ENCODE peak calls at places on chromosomes 4 and X, in eight cellular contexts. T is ascending aorta, P is OCI-LY7, H is GM23338, O is aorta, C is endodermal cell, Y is right cardiac atrium, G is dorsolateral prefrontal cortex. I is an unnamed sample.

GRCh38 chrX:20432746-20433374 is 166.2 kb upstream of the RPS6KA3 start:
- DNase-seq in G (no peak), P (no peak), H (no peak), O (no peak), C (no peak), Y (no peak), T (no peak), I (no peak)

GRCh38 chrX:10450229-10450958 is 170.0 kb downstream of the MID1 start:
- DNase-seq in T (no peak), C (no peak), P (no peak), Y (no peak), H (no peak), G (no peak), O (no peak), I (no peak)

GRCh38 chrX:2464677-2465166 is 36.1 kb downstream of the DHRSX start:
- DNase-seq in T (no peak), P (no peak), Y (no peak), O (no peak), G (no peak), H (peak), C (peak), I (no peak)

GRCh38 chrX:74370482-74370881 is 50.8 kb upstream of the SLC16A2 start:
- DNase-seq in Y (no peak), G (no peak), H (no peak), P (no peak), T (no peak), O (no peak), C (no peak), I (no peak)

GRCh38 chr4:15077969-15078368 is 75.7 kb downstream of the CPEB2 start:
- DNase-seq in T (no peak), G (no peak), P (no peak), C (no peak), O (no peak), Y (no peak), H (no peak), I (no peak)

GRCh38 chr4:138758876-138759275 is 256.7 kb upstream of the NOCT start:
- DNase-seq in C (no peak), H (no peak), O (no peak), T (no peak), G (no peak), Y (no peak), P (no peak), I (no peak)

GRCh38 chr4:76589402-76589801 is 154.4 kb downstream of the SHROOM3 start:
- DNase-seq in G (no peak), Y (no peak), O (no peak), H (peak), P (no peak), C (peak), T (no peak), I (no peak)

GRCh38 chr4:155047755-155048154 is 160.7 kb upstream of the NPY2R start:
- DNase-seq in T (no peak), C (no peak), Y (no peak), G (no peak), H (no peak), P (no peak), O (no peak), I (no peak)

GRCh38 chrX:39966186-39966585 is 131.6 kb downstream of the BCOR start:
- DNase-seq in H (no peak), P (no peak), C (no peak), Y (no peak), G (no peak), T (no peak), O (no peak), I (no peak)

GRCh38 chr4:40918330-40918729 is 168.6 kb downstream of the NSUN7 start:
- DNase-seq in O (peak), G (no peak), C (no peak), H (no peak), T (peak), P (no peak), Y (peak), I (peak)

GRCh38 chr4:144578681-144579080 is 67.3 kb upstream of the HHIP start:
- DNase-seq in O (no peak), T (no peak), G (no peak), P (no peak), C (no peak), H (no peak), Y (no peak), I (no peak)
- H3K27ac ChIP-seq in O (no peak), T (no peak), G (no peak), P (no peak), C (no peak), H (no peak), Y (no peak), I (no peak)

DNA sequence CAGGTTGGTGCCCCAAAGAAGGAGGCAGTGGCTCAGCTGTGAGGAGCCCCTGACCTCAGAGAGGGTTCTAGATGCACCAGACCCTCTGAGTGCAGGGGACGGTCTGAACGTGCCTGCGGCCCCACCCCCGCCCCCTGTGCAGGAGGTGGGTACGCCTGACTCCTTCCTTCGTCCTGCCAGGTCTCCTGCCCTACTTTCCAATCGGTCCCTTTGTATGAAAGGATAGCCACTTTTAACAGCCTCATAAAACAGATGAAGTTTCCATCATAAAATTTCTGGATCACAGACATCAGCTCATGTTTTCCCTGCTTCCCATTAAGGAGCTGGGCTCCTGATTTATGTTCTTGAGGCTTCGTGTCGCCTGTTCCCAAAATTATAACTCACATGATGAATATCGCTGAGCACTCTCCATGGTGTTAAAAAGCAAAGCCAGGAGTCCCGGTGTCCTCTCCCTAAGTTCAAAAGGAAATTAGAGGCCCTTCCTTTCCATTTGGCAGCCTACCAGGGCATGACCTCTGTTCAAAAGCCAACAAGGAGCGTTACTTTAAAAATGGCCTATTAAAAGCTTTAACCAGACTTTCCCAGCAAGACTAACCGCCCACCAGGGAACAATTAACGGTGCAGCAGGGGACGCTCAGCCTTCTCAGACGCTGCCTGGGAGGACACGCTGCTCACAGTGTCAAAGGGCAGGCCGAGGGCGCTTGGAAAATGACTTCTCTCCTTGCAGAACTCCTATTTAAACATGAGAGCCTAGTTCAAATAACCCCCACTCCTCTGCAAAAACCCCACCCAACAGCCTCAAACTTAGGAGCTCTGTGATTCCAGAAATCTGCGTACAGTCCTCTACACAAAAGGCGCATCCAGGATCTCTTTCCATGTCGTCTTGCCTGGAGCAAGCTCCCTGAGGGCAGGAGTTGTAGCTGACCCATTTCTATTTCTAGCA is 181.9 kb downstream of the AFAP1 start:
- DNase-seq in H (no peak), C (no peak), P (no peak), T (no peak), O (no peak), Y (peak), G (no peak), I (no peak)
- H3K4me3 ChIP-seq in H (no peak), C (no peak), P (no peak), T (no peak), O (no peak), Y (no peak), G (no peak), I (no peak)

GRCh38 chr4:25379591-25379990 is 2.5 kb downstream of the ANAPC4 start:
- DNase-seq in T (no peak), P (no peak), O (no peak), H (no peak), C (no peak), Y (no peak), G (no peak), I (no peak)

GRCh38 chr4:25376754-25377571 is at the start of gene ANAPC4:
- DNase-seq in T (peak), C (peak), O (peak), Y (peak), H (peak), G (peak), P (peak), I (peak)

GRCh38 chr4:25377572-25377882 is 464 bp downstream of the ANAPC4 start:
- DNase-seq in Y (no peak), G (no peak), P (no peak), H (no peak), T (no peak), C (no peak), O (no peak), I (no peak)

DNA sequence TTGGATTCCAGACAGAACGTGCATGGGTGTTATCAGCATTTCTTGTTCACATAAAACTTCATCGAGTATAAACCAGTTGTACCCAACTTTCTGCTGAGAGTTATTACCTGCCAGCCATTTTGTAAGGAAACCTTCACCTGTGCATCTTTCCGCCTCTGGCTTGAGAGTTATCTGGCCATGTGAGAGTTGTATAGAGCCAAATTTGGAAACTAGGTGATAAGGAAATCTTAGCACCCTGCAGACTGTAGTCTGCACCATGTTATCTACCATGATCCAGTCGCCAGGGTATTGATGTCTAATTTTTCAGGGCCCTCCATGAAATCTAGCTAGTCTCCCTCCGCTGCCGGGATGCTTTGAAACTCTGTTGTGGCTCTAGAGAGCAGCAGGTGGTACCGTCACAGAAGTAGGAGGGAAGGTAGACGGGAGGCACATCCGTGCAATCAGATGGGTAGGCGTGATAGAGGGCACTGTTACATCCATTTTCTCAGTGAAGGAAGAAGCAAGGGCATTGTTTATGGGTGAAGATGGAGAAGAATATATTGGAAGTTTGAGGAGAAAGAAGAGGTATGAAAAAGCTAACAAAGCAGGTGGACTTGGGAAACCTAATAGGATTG is 1.2 kb downstream of the ANAPC4 start:
- DNase-seq in G (no peak), T (no peak), O (no peak), Y (no peak), C (no peak), H (peak), P (peak), I (no peak)
- H3K27ac ChIP-seq in G (no peak), T (peak), O (peak), Y (no peak), C (no peak), H (no peak), P (no peak), I (peak)

DNA sequence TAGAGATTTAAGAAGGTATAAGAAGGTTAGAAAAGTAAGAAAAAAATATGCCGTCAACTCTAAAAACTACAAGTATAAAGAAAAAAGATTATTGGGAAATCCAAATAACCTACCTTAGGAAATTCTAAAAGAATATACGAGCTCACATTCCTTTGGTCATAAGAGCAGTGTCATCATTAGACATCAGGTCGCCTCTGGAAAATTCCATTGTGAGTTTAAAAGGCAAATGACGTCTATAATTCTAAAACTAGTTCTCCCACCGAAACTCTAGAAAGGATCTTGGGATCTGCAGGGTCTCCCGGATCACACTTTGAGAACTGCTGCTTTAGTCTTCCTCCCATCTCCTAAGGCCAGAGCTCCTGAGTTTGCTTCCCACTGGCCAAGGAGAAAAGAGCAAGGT is 518 bp upstream of the SAT1 start:
- DNase-seq in P (no peak), Y (no peak), H (no peak), O (no peak), G (no peak), C (no peak), T (no peak), I (no peak)
- H3K4me3 ChIP-seq in P (peak), Y (peak), H (peak), O (no peak), G (peak), C (peak), T (peak), I (peak)

DNA sequence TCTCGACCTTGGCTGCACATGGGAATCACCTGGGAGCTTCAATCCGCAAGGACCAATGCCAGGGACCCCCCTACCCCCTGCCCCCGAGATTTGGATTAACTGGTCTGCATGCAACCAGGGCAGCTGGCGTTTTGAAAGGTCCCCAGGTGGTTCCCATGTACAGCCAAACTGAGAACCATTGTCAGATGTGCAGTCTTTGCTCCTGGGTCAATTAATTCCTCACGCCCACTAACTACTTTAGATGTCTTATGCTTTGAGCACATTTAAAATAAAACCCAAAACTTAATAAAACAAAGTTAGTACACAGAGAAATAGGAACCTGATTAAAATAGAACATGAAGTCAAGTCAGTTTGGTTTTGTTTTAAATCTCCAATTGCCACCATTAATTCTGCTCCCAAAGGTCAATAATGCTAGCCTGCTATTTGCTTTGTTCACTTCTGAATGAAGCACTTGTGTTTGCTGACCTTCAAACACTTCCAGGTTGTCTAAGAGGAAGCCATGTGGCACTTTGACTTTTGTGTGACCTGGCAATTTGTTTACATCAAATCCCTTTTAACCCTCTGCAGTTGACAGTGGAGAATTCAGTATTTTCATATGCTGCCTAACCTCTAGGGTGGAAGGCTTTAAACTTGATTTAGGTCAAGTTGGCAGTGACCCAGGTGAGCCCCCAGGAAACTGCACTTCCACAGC is 27.2 kb upstream of the TMSB4X start:
- DNase-seq in P (no peak), T (no peak), O (no peak), C (no peak), G (no peak), Y (no peak), H (no peak), I (no peak)
- H3K27ac ChIP-seq in P (no peak), T (peak), O (no peak), C (no peak), G (no peak), Y (peak), H (no peak), I (peak)

GRCh38 chrX:115583730-115584004 is 22.7 kb downstream of the PLS3 start:
- DNase-seq in H (no peak), Y (no peak), P (no peak), T (no peak), O (no peak), C (no peak), G (no peak), I (no peak)
- H3K4me3 ChIP-seq in H (no peak), Y (peak), P (no peak), T (no peak), O (peak), C (no peak), G (no peak), I (peak)

DNA sequence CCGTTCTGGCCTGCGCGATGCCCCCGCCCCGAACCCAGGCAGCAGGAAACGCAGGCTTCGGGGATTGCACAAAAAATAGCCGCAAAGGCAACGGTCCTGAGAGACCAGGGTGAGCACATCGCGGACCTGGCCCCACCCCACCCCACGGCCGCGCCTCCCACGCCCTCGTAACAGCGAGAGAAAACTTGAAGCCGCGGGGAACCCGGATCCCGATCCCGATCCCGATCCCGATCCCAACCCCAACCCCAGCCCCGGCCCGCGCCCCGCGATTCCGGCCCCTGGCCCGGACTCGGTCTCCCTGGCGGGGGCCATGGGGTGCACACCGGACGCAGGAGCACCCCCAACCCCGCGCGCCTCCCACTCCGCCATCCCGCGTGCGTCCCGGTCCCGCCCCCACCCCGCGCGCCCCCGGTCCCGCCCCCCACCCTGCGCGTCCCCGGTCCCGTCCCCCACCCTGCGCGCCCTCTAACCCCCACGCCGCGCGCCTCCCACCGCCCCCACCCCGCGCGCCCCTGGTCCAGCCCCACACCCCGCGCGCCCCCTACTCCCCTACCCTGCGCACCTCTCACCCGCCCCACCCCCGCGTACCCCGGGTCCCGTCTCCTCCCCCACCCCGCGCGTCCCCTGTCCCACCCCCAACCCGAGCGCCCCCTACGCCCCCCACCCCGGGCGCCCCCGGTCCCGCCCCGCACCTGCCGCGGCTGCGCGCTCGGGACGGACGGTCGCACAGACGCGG is 29.0 kb downstream of the NOP14 start:
- DNase-seq in O (peak), P (peak), T (peak), C (peak), H (peak), Y (peak), G (no peak), I (peak)
- H3K27ac ChIP-seq in O (peak), P (no peak), T (peak), C (no peak), H (no peak), Y (no peak), G (peak), I (peak)

DNA sequence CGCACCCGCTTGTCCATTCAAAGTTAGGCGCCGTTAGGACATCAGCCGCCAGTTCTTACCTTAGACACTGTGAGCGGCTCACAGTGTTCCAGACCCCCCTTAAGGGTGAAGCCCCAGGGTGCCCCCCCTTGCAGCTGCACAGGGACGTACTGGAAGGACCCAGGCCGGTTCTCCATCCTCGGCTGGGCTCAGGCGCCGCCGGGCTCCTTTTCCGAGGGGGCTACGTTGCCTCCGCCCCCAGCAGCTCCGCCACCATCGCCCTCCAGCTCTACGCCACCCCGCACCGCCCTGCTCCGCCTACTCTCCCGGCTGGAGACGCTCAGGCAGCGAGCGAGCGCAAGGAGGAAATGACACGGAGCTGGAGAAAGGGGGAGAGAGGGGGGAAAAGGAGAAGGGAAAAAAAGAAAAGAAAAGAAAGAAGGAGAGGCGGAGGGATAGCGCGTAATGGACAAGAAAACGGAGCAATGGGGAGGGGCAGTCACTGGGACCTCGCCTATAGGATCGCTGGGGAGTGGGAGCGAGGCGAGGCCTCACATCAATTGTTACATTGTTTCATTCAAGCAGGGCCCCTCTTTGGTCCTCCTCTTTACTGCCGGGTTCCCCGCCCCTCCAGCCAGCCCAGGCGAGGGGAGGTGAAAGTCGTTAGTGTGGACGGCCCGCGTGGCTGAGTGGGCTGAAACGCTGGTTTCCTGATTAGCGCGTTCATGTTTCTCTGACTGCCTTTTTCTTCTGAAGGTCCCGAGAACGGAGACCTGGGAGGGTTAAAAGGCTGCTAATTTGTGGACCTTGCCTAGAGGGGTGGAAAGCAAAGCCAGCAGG is at the start of gene SHROOM4:
- DNase-seq in P (no peak), T (peak), C (peak), O (peak), Y (peak), H (peak), G (peak), I (peak)
- H3K4me3 ChIP-seq in P (no peak), T (peak), C (peak), O (peak), Y (peak), H (peak), G (peak), I (peak)

DNA sequence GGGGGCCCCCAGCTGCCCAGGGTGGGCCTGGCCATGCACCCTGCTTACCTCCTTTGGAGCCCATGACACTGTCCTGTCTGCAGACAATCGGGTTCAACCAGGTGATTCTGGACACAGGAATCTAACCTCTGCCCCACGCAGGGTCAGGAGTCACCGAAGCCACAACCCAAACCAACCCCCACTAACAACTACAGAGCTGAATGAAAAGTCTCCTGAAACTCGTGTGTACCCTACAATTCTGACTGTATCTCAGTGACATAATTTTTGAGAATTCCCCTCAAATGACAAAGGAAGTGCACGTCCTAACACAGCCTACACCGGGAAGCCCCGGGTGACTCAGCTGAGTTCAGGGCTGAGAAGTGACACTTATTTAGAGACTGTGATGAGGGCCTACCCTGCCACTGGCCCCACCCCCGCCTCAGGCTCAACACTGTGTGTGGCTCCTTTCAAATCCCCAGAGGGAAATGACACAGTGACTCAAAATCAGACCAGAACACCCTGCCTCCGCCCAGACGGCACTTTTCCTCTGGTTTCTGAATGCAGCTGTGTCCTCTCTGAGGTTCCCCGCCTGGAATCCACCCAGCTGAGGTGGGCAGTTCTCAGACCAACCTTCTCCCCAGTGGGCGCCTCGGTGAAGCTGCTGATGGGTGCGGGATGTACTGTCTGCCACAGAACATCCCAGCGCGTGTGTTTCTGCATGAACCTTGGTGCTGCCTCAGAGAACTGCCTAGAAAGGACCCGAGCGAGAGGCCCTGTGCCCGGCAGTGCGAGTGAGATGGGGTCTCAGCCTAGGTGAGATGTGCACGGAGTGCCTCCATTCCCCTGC is 9.9 kb downstream of the TNIP2 start:
- DNase-seq in Y (peak), G (no peak), O (peak), H (no peak), T (peak), C (no peak), P (peak), I (peak)
- H3K27ac ChIP-seq in Y (peak), G (no peak), O (no peak), H (no peak), T (peak), C (no peak), P (peak), I (peak)